ENCODE peak calls at places on chromosomes 1 and 21, in seven cellular contexts. One of them, this sample, is unnamed.

GRCh38 chr1:86998280-86998679 is 83.8 kb downstream of the HS2ST1 start:
- DNase-seq in CD4-positive, alpha-beta memory T cell: no peak
- DNase-seq in right atrium auricular region: no peak
- DNase-seq in cardiac muscle cell: no peak
- DNase-seq in adipocyte: peak; percentile 53
- DNase-seq in PC-9: no peak
- DNase-seq in AG04450: no peak
- DNase-seq in this sample: no peak

GRCh38 chr1:115364044-115364775 is 26.2 kb upstream of the NGF start:
- DNase-seq in CD4-positive, alpha-beta memory T cell: no peak
- DNase-seq in right atrium auricular region: no peak
- DNase-seq in cardiac muscle cell: peak; percentile 52
- DNase-seq in adipocyte: peak; percentile 77
- DNase-seq in PC-9: peak; percentile 10
- DNase-seq in AG04450: peak; percentile 48
- DNase-seq in this sample: no peak

GRCh38 chr1:86779308-86780191 is 75.2 kb downstream of the SH3GLB1 start:
- DNase-seq in CD4-positive, alpha-beta memory T cell: no peak
- DNase-seq in right atrium auricular region: no peak
- DNase-seq in cardiac muscle cell: peak; percentile 78
- DNase-seq in adipocyte: peak; percentile 60
- DNase-seq in PC-9: peak; percentile 60
- DNase-seq in AG04450: no peak
- DNase-seq in this sample: no peak

GRCh38 chr1:81819613-81820012 is 18.9 kb downstream of the ADGRL2 start:
- DNase-seq in CD4-positive, alpha-beta memory T cell: no peak
- DNase-seq in right atrium auricular region: no peak
- DNase-seq in cardiac muscle cell: no peak
- DNase-seq in adipocyte: no peak
- DNase-seq in PC-9: no peak
- DNase-seq in AG04450: no peak
- DNase-seq in this sample: no peak

GRCh38 chr1:56502700-56503245 is 76.6 kb downstream of the PLPP3 start:
- DNase-seq in CD4-positive, alpha-beta memory T cell: no peak
- DNase-seq in right atrium auricular region: no peak
- DNase-seq in cardiac muscle cell: peak; percentile 43
- DNase-seq in adipocyte: no peak
- DNase-seq in PC-9: no peak
- DNase-seq in AG04450: no peak
- DNase-seq in this sample: no peak

GRCh38 chr1:156151093-156151688 is 2.2 kb upstream of the SEMA4A start:
- DNase-seq in CD4-positive, alpha-beta memory T cell: no peak
- DNase-seq in right atrium auricular region: no peak
- DNase-seq in cardiac muscle cell: no peak
- DNase-seq in adipocyte: peak; percentile 58
- DNase-seq in PC-9: peak; percentile 41
- DNase-seq in AG04450: no peak
- DNase-seq in this sample: no peak

GRCh38 chr1:218735436-218735835 is 390.3 kb downstream of the TGFB2 start:
- DNase-seq in CD4-positive, alpha-beta memory T cell: no peak
- DNase-seq in right atrium auricular region: no peak
- DNase-seq in cardiac muscle cell: peak; percentile 95
- DNase-seq in adipocyte: peak; percentile 66
- DNase-seq in PC-9: no peak
- DNase-seq in AG04450: no peak
- DNase-seq in this sample: no peak

GRCh38 chr1:169495050-169495740 is 9.5 kb upstream of the SLC19A2 start:
- DNase-seq in CD4-positive, alpha-beta memory T cell: no peak
- DNase-seq in right atrium auricular region: no peak
- DNase-seq in cardiac muscle cell: no peak
- DNase-seq in adipocyte: no peak
- DNase-seq in PC-9: peak; percentile 62
- DNase-seq in AG04450: no peak
- DNase-seq in this sample: no peak

GRCh38 chr21:29737188-29737587 is 202.6 kb downstream of the GRIK1 start:
- DNase-seq in CD4-positive, alpha-beta memory T cell: no peak
- DNase-seq in right atrium auricular region: no peak
- DNase-seq in cardiac muscle cell: no peak
- DNase-seq in adipocyte: no peak
- DNase-seq in PC-9: no peak
- DNase-seq in AG04450: no peak
- DNase-seq in this sample: no peak

GRCh38 chr1:116208136-116208535 is 96.9 kb downstream of the MAB21L3 start:
- DNase-seq in CD4-positive, alpha-beta memory T cell: no peak
- DNase-seq in right atrium auricular region: no peak
- DNase-seq in cardiac muscle cell: no peak
- DNase-seq in adipocyte: no peak
- DNase-seq in PC-9: no peak
- DNase-seq in AG04450: no peak
- DNase-seq in this sample: no peak

GRCh38 chr1:28926629-28927441 is 12.5 kb downstream of the EPB41 start:
- DNase-seq in CD4-positive, alpha-beta memory T cell: peak; percentile 85
- DNase-seq in right atrium auricular region: no peak
- DNase-seq in cardiac muscle cell: peak; percentile 27
- DNase-seq in adipocyte: no peak
- DNase-seq in PC-9: no peak
- DNase-seq in AG04450: no peak
- DNase-seq in this sample: peak; percentile 15

GRCh38 chr1:230022666-230023380 is 44.2 kb upstream of the GALNT2 start:
- DNase-seq in CD4-positive, alpha-beta memory T cell: no peak
- DNase-seq in right atrium auricular region: no peak
- DNase-seq in cardiac muscle cell: no peak
- DNase-seq in adipocyte: no peak
- DNase-seq in PC-9: no peak
- DNase-seq in AG04450: no peak
- DNase-seq in this sample: no peak

GRCh38 chr1:27832762-27833161 is 2.2 kb downstream of the PPP1R8 start:
- DNase-seq in CD4-positive, alpha-beta memory T cell: no peak
- DNase-seq in right atrium auricular region: no peak
- DNase-seq in cardiac muscle cell: peak; percentile 47
- DNase-seq in adipocyte: peak; percentile 43
- DNase-seq in PC-9: no peak
- DNase-seq in AG04450: no peak
- DNase-seq in this sample: no peak

GRCh38 chr1:78760858-78761257 is 111.2 kb downstream of the IFI44 start:
- DNase-seq in CD4-positive, alpha-beta memory T cell: no peak
- DNase-seq in right atrium auricular region: no peak
- DNase-seq in cardiac muscle cell: no peak
- DNase-seq in adipocyte: peak; percentile 2
- DNase-seq in PC-9: no peak
- DNase-seq in AG04450: no peak
- DNase-seq in this sample: no peak

GRCh38 chr1:110634455-110635281 is 28.5 kb upstream of the KCNA2 start:
- DNase-seq in CD4-positive, alpha-beta memory T cell: peak; percentile 59
- DNase-seq in right atrium auricular region: peak; percentile 72
- DNase-seq in cardiac muscle cell: peak; percentile 90
- DNase-seq in adipocyte: peak; percentile 47
- DNase-seq in PC-9: no peak
- DNase-seq in AG04450: peak; percentile 46
- DNase-seq in this sample: peak; percentile 43

GRCh38 chr1:6490181-6491075 is 1.0 kb downstream of the PLEKHG5 start:
- DNase-seq in CD4-positive, alpha-beta memory T cell: peak; percentile 41
- DNase-seq in right atrium auricular region: no peak
- DNase-seq in cardiac muscle cell: peak; percentile 84
- DNase-seq in adipocyte: peak; percentile 85
- DNase-seq in PC-9: peak; percentile 45
- DNase-seq in AG04450: peak; percentile 32
- DNase-seq in this sample: peak; percentile 45

GRCh38 chr1:16925635-16926490 is 4.1 kb downstream of the CROCC start:
- DNase-seq in CD4-positive, alpha-beta memory T cell: no peak
- DNase-seq in right atrium auricular region: no peak
- DNase-seq in cardiac muscle cell: no peak
- DNase-seq in adipocyte: no peak
- DNase-seq in PC-9: no peak
- DNase-seq in AG04450: no peak
- DNase-seq in this sample: no peak

GRCh38 chr1:240804475-240804874 is 192.5 kb upstream of the GREM2 start:
- DNase-seq in CD4-positive, alpha-beta memory T cell: no peak
- DNase-seq in right atrium auricular region: no peak
- DNase-seq in cardiac muscle cell: peak; percentile 53
- DNase-seq in adipocyte: peak; percentile 50
- DNase-seq in PC-9: no peak
- DNase-seq in AG04450: peak; percentile 1
- DNase-seq in this sample: no peak

GRCh38 chr1:15212216-15212988 is 34.6 kb upstream of the FHAD1 start:
- DNase-seq in CD4-positive, alpha-beta memory T cell: no peak
- DNase-seq in right atrium auricular region: no peak
- DNase-seq in cardiac muscle cell: no peak
- DNase-seq in adipocyte: no peak
- DNase-seq in PC-9: no peak
- DNase-seq in AG04450: no peak
- DNase-seq in this sample: no peak

GRCh38 chr1:53396563-53397268 is 62.5 kb upstream of the DMRTB1 start:
- DNase-seq in CD4-positive, alpha-beta memory T cell: no peak
- DNase-seq in right atrium auricular region: no peak
- DNase-seq in cardiac muscle cell: no peak
- DNase-seq in adipocyte: no peak
- DNase-seq in PC-9: peak; percentile 0
- DNase-seq in AG04450: no peak
- DNase-seq in this sample: no peak

GRCh38 chr1:53398585-53399365 is 60.4 kb upstream of the DMRTB1 start:
- DNase-seq in CD4-positive, alpha-beta memory T cell: no peak
- DNase-seq in right atrium auricular region: no peak
- DNase-seq in cardiac muscle cell: no peak
- DNase-seq in adipocyte: no peak
- DNase-seq in PC-9: no peak
- DNase-seq in AG04450: no peak
- DNase-seq in this sample: no peak

GRCh38 chr1:53395671-53396215 is 63.5 kb upstream of the DMRTB1 start:
- DNase-seq in CD4-positive, alpha-beta memory T cell: no peak
- DNase-seq in right atrium auricular region: no peak
- DNase-seq in cardiac muscle cell: no peak
- DNase-seq in adipocyte: no peak
- DNase-seq in PC-9: peak; percentile 12
- DNase-seq in AG04450: no peak
- DNase-seq in this sample: no peak

GRCh38 chr1:53400761-53401379 is 58.3 kb upstream of the DMRTB1 start:
- DNase-seq in CD4-positive, alpha-beta memory T cell: no peak
- DNase-seq in right atrium auricular region: no peak
- DNase-seq in cardiac muscle cell: no peak
- DNase-seq in adipocyte: no peak
- DNase-seq in PC-9: no peak
- DNase-seq in AG04450: no peak
- DNase-seq in this sample: no peak

DNA sequence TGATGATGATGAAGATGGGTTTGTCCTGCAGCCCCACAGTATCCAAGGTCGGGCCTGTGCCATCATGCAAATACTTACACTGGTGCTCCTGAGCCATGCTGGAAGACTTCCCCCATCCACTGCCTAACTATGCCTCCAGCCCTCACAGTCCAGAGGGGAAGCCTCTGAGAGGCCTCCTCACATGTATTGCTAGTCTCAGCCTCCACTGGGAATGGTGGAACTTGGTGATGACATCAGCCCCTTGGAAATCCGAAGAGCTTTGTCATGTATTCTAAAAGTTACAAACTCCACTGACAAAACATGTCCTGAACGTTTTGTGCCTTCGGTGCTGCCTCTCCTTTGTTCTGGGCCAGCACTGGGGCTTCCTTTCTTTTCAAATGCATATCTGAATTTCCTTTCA is 61.1 kb upstream of the DMRTB1 start:
- DNase-seq in CD4-positive, alpha-beta memory T cell: no peak
- DNase-seq in right atrium auricular region: no peak
- DNase-seq in cardiac muscle cell: no peak
- DNase-seq in adipocyte: peak; percentile 28
- DNase-seq in PC-9: peak; percentile 32
- DNase-seq in AG04450: no peak
- DNase-seq in this sample: no peak
- H3K9me3 ChIP-seq in CD4-positive, alpha-beta memory T cell: no peaks in the 10 kb centered on the region
- H3K9me3 ChIP-seq in right atrium auricular region: no peaks in the 10 kb centered on the region
- H3K9me3 ChIP-seq in cardiac muscle cell: no peaks in the 10 kb centered on the region
- H3K9me3 ChIP-seq in adipocyte: no peaks in the 10 kb centered on the region
- H3K9me3 ChIP-seq in PC-9: no peaks in the 10 kb centered on the region
- H3K9me3 ChIP-seq in AG04450: peaks cover 5% of the 10 kb centered on the region
- H3K9me3 ChIP-seq in this sample: no peaks in the 10 kb centered on the region

GRCh38 chr1:228456252-228457016 is 30.7 kb upstream of the RNF187 start:
- DNase-seq in CD4-positive, alpha-beta memory T cell: no peak
- DNase-seq in right atrium auricular region: no peak
- DNase-seq in cardiac muscle cell: no peak
- DNase-seq in adipocyte: no peak
- DNase-seq in PC-9: no peak
- DNase-seq in AG04450: no peak
- DNase-seq in this sample: no peak
- H3K9me3 ChIP-seq in CD4-positive, alpha-beta memory T cell: no peaks in the 10 kb centered on the region
- H3K9me3 ChIP-seq in right atrium auricular region: no peaks in the 10 kb centered on the region
- H3K9me3 ChIP-seq in cardiac muscle cell: no peaks in the 10 kb centered on the region
- H3K9me3 ChIP-seq in adipocyte: no peaks in the 10 kb centered on the region
- H3K9me3 ChIP-seq in PC-9: no peaks in the 10 kb centered on the region
- H3K9me3 ChIP-seq in AG04450: no peaks in the 10 kb centered on the region
- H3K9me3 ChIP-seq in this sample: no peaks in the 10 kb centered on the region

GRCh38 chr1:247147781-247148180 is 24.0 kb downstream of the ZNF124 start:
- DNase-seq in CD4-positive, alpha-beta memory T cell: no peak
- DNase-seq in right atrium auricular region: no peak
- DNase-seq in cardiac muscle cell: no peak
- DNase-seq in adipocyte: no peak
- DNase-seq in PC-9: no peak
- DNase-seq in AG04450: no peak
- DNase-seq in this sample: no peak

GRCh38 chr1:247146671-247147070 is 25.1 kb downstream of the ZNF124 start:
- DNase-seq in CD4-positive, alpha-beta memory T cell: no peak
- DNase-seq in right atrium auricular region: no peak
- DNase-seq in cardiac muscle cell: no peak
- DNase-seq in adipocyte: no peak
- DNase-seq in PC-9: no peak
- DNase-seq in AG04450: no peak
- DNase-seq in this sample: no peak

DNA sequence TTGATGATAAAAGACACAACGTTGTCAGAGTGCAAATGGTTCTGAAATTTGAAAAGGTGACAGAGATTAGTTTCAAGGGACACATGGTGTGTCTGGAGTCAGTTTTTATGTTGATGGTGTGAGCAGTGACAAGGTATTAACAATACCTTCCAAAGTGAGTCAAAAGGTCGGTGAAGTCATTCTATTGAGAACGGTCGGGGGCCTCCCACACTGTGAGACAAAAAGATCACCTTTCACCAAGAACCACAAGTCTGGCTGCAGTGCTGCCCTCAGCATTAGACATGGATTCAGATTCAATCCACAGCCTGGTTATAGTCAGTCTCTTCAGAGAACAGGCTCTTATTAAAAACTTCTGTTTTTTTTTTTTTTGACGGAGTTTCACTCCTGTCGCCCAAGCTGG is 26.5 kb downstream of the ZNF124 start:
- DNase-seq in CD4-positive, alpha-beta memory T cell: no peak
- DNase-seq in right atrium auricular region: no peak
- DNase-seq in cardiac muscle cell: no peak
- DNase-seq in adipocyte: no peak
- DNase-seq in PC-9: no peak
- DNase-seq in AG04450: no peak
- DNase-seq in this sample: no peak
- H3K9me3 ChIP-seq in CD4-positive, alpha-beta memory T cell: peaks cover 57% of the 10 kb centered on the region
- H3K9me3 ChIP-seq in right atrium auricular region: no peaks in the 10 kb centered on the region
- H3K9me3 ChIP-seq in cardiac muscle cell: no peaks in the 10 kb centered on the region
- H3K9me3 ChIP-seq in adipocyte: peaks cover 70% of the 10 kb centered on the region
- H3K9me3 ChIP-seq in PC-9: no peaks in the 10 kb centered on the region
- H3K9me3 ChIP-seq in AG04450: peaks cover 60% of the 10 kb centered on the region
- H3K9me3 ChIP-seq in this sample: peaks cover 39% of the 10 kb centered on the region

DNA sequence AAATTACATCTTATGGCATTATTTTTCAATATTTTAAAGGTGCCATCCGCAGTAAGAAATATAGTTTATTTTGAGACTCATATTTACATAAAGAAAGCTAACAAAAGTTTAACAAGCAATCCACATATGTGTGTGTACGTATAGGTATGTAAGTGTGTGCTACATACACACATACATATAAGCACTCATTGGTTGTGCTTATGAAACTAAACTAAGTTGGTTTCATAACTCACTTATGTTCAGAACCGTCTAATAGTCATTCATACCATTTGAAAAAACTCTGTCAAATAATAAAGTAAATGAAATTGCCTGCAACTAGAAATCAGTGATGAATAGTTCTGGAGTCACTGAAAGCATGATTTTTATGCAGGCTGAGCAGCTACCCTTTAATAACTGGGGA is 14.1 kb downstream of the TATDN3 start:
- DNase-seq in CD4-positive, alpha-beta memory T cell: no peak
- DNase-seq in right atrium auricular region: no peak
- DNase-seq in cardiac muscle cell: no peak
- DNase-seq in adipocyte: no peak
- DNase-seq in PC-9: no peak
- DNase-seq in AG04450: no peak
- DNase-seq in this sample: no peak
- H3K9me3 ChIP-seq in CD4-positive, alpha-beta memory T cell: no peaks in the 10 kb centered on the region
- H3K9me3 ChIP-seq in right atrium auricular region: no peaks in the 10 kb centered on the region
- H3K9me3 ChIP-seq in cardiac muscle cell: no peaks in the 10 kb centered on the region
- H3K9me3 ChIP-seq in adipocyte: no peaks in the 10 kb centered on the region
- H3K9me3 ChIP-seq in PC-9: no peaks in the 10 kb centered on the region
- H3K9me3 ChIP-seq in AG04450: no peaks in the 10 kb centered on the region
- H3K9me3 ChIP-seq in this sample: no peaks in the 10 kb centered on the region

This sample was measured in T-helper 17 cell.